ENCODE peak calls at places on chromosome 18, in four cellular contexts. W is HFF-Myc, X is GM23338, N is esophagus squamous epithelium. M is an unnamed sample.

GRCh38 chr18:39561136-39561535 is 1995.5 kb upstream of the CELF4 start:
- DNase-seq in W (no peak), N (no peak), X (no peak), M (peak; percentile 13)

GRCh38 chr18:72935744-72936143 is 68.0 kb upstream of the NETO1 start:
- DNase-seq in N (no peak), W (no peak), X (peak; percentile 10), M (no peak)

GRCh38 chr18:37306420-37306819 is 259.2 kb downstream of the CELF4 start:
- DNase-seq in X (no peak), W (no peak), N (no peak), M (no peak)

GRCh38 chr18:36035253-36035652 is 32.1 kb downstream of the RPRD1A start:
- DNase-seq in X (no peak), N (no peak), W (peak; percentile 30), M (no peak)

GRCh38 chr18:10085405-10085804 is 171.6 kb downstream of the VAPA start:
- DNase-seq in X (no peak), N (no peak), W (peak; percentile 79), M (peak; percentile 42)

GRCh38 chr18:64097497-64097896 is 51.4 kb downstream of the LINC00305 start:
- DNase-seq in N (no peak), W (no peak), X (no peak), M (peak; percentile 40)

GRCh38 chr18:76387608-76388007 is 107.4 kb downstream of the ZNF516 start:
- DNase-seq in N (no peak), X (no peak), W (no peak), M (no peak)

GRCh38 chr18:55384551-55385275 is 203.3 kb downstream of the TCF4 start:
- DNase-seq in X (peak; percentile 85), N (no peak), W (no peak), M (peak; percentile 46)

GRCh38 chr18:35116784-35117318 is 75.6 kb downstream of the MAPRE2 start:
- DNase-seq in X (no peak), N (no peak), W (no peak), M (no peak)

GRCh38 chr18:63887424-63887823 is at the start of gene SERPINB2:
- DNase-seq in W (no peak), X (no peak), N (no peak), M (peak; percentile 6)

GRCh38 chr18:55582325-55582724 is 5.7 kb downstream of the TCF4 start:
- DNase-seq in X (peak; percentile 82), N (no peak), W (no peak), M (no peak)

GRCh38 chr18:32021756-32022564 is 3.3 kb downstream of the RNF125 start:
- DNase-seq in W (no peak), N (no peak), X (no peak), M (no peak)

DNA sequence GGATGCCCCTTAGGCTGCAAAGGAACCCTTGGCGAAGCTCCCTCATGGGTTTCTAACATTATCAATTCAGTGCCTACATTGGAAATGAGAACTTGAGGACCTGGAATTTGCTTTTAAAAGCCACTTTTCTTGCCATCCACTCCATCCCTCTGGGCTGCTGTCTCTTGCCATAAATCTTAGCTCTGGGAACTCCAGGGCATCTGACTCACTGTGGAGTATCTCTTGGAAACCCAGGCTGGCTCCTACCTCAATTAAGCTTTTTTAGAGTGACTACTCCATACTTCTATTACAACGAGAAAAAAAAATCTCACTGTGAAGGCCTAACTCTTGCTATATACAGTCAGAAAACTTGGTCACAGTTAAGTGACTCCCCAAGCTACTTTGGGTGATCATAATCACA is 227.2 kb upstream of the SETBP1 start:
- DNase-seq in W (no peak), N (no peak), X (no peak), M (peak; percentile 5)
- H3K4me3 ChIP-seq in W (no peak overlapping the region), N (no peak overlapping the region), X (no peak overlapping the region), M (no peak overlapping the region)

DNA sequence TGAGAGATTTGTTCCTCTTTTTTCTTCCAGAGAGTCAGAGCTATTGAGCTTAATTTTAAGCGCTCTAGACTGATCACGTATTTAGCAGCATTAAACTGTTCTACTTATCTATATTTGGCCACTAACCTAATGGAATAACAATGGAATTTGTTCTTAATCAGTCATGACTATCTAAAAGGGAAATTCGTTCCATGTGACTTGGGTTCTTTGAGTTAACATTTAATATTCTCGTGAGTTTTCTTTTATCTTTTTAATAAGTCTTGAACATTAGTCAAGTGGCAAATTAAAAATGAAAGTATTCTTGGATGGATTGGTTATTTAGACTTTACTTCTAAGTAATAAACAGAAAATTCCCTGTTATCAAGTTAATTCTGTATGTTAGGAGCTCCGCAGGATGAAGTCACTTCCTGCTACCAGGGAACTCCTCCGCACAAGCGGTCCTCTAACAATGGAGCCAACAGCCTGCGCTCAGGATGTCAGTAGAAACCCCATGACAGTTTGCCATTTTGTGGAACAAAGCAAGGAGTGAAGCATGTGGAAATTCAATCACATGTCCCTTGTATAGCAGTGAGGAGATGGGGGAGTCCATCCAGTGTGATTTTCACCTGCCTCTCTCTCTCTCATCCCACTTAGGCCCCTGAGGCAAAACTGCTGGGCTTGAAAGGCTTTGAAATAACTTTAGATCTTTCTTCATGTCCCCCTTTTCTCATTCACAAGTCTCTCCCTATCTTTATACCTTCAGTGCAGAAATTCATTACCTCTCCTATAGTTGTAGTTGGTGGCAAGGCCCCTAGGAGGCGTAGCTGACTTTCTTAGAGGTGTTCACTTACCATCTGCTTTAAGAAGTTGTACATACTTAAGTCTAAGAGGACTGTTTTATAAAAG is 138.1 kb downstream of the WDR7 start:
- DNase-seq in N (no peak), W (no peak), X (peak; percentile 81), M (peak; percentile 26)
- TF ChIP-seq CTCF in N (no peak), W (peak; percentile 62), X (peak; percentile 79), M (peak; percentile 67)

GRCh38 chr18:499351-500229 is 911 bp downstream of the COLEC12 start:
- DNase-seq in X (peak; percentile 47), W (no peak), N (no peak), M (peak; percentile 71)

GRCh38 chr18:500556-501405 is at the start of gene COLEC12:
- DNase-seq in W (no peak), X (peak; percentile 68), N (no peak), M (peak; percentile 21)

GRCh38 chr18:500230-500555 is 308 bp downstream of the COLEC12 start:
- DNase-seq in X (peak; percentile 66), W (no peak), N (no peak), M (peak; percentile 53)

GRCh38 chr18:498901-499300 is 1.6 kb downstream of the COLEC12 start:
- DNase-seq in W (no peak), N (no peak), X (peak; percentile 38), M (peak; percentile 26)

DNA sequence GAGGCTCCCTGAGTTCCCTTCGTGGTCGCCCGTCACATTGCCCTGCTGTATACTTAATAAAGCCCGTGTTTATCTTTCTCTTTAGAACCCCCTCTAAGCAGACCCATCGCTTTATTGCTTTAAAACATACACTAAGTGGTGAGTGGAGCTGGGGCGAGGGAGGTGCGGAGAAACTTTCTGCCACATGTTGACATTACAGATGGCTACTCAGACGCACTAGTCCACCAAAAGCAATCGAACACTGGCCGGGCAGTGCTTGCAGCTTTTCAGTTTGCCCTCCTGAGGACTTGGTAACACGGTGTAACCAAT is 859 bp upstream of the COLEC12 start:
- DNase-seq in X (peak; percentile 56), N (no peak), W (no peak), M (no peak)
- H3K4me3 ChIP-seq in X (peak overlapping the region; percentile 88), N (no peak overlapping the region), W (no peak overlapping the region), M (peak overlapping the region; percentile 28)

GRCh38 chr18:46174317-46175039 is 70.3 kb downstream of the HAUS1 start:
- DNase-seq in X (peak; percentile 65), W (no peak), N (no peak), M (peak; percentile 41)
- TF ChIP-seq CTCF in X (peak; percentile 3), W (no peak), N (no peak), M (peak; percentile 30)

GRCh38 chr18:44911260-44911659 is 230.6 kb downstream of the SETBP1 start:
- DNase-seq in X (no peak), N (no peak), W (no peak), M (no peak)
- H3K4me3 ChIP-seq in X (no peak overlapping the region), N (no peak overlapping the region), W (no peak overlapping the region), M (no peak overlapping the region)

DNA sequence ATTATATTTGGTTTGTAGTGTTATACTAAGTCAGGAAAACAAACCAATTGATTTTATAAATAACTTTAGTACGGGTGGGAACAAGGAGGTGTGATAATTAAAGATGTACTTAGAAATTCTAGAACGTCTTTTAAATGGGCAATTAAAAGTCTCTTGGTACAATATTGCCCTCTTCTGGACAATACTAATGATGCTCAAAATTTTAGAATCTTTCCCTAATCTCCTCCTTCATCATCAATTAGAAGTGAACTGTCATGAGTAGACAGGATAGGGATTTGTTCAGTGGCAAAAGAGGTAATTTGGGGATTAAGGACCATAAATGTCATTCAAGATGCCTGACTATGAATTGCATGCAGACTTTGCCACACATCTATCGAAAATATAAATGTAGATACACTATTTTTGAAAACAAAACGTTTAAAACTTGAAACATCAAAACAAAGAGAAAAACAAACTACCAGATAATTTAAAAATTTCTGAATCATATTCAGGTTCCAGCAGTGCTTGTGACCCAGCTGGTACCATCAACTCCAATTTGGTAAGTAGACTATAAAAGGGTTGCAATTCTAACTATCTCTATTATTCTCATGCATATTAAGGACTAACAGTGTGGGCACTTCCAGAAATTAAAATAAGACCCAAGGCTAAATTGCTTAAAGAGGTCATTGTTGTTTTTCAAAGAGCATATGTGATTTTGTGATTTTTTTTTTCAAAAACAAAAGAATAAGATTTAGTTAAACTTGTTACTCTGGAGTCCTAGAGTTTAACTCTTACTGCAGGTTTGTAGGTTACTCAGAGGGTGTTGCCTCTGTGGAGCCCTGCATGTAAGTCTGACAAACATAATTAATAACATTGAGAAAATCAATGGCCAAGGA is 123.5 kb downstream of the LAMA3 start:
- DNase-seq in X (peak; percentile 45), W (no peak), N (no peak), M (peak; percentile 35)
- TF ChIP-seq CTCF in X (no peak), W (peak; percentile 31), N (peak; percentile 55), M (peak; percentile 44)

GRCh38 chr18:49725809-49726514 is 87.4 kb downstream of the ACAA2 start:
- DNase-seq in N (no peak), X (peak; percentile 83), W (peak; percentile 98), M (peak; percentile 99)

GRCh38 chr18:49726564-49726963 is 86.8 kb downstream of the ACAA2 start:
- DNase-seq in X (no peak), N (no peak), W (no peak), M (no peak)

GRCh38 chr18:49721981-49722380 is 91.4 kb downstream of the ACAA2 start:
- DNase-seq in W (no peak), X (no peak), N (no peak), M (no peak)

GRCh38 chr18:49722472-49722871 is 90.9 kb downstream of the ACAA2 start:
- DNase-seq in W (no peak), X (no peak), N (no peak), M (no peak)

GRCh38 chr18:49723648-49724180 is 89.6 kb downstream of the ACAA2 start:
- DNase-seq in N (no peak), X (no peak), W (no peak), M (peak; percentile 54)
- H3K4me3 ChIP-seq in N (no peak overlapping the region), X (no peak overlapping the region), W (no peak overlapping the region), M (no peak overlapping the region)

DNA sequence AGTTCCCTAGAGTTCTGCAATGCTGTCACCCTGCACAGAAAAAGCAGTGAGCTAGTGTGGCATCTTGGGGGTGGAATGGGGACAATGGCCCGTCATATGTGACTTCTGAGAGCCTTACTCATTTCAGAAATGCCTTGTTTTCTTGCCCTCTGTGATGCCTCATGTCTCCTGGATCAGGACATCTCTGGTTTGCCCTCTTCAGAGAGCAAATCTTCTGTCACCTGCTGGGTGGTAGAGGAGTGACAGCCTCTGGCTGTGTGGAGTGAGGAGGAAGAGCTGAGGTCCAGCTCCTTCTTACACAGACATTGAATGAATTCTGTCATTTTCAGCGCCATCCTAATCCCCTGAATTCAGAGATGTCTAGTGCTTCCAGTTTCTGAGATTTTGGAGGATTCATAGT is 55.6 kb upstream of the PHLPP1 start:
- DNase-seq in N (no peak), X (peak; percentile 31), W (no peak), M (no peak)
- TF ChIP-seq CTCF in N (no peak), X (peak; percentile 32), W (no peak), M (no peak)